ENCODE peak calls at places on chromosome 19, in ten cellular contexts. H, W, Q, T, G, O, I, K, B and P are unnamed samples. For H3K4me1, the result is how much of the 10 kb centered on the place peaks cover.

GRCh38 chr19:8609210-8610040 is 1.1 kb downstream of the ADAMTS10 start:
- DNase-seq in H (peak), W (peak), Q (peak), T (peak), G (no peak), O (peak), I (peak), K (no peak), B (peak), P (no peak)

GRCh38 chr19:40381321-40381720 is 8.7 kb downstream of the HIPK4 start:
- DNase-seq in H (no peak), W (no peak), Q (no peak), T (no peak), G (no peak), O (no peak), I (no peak), K (no peak), B (no peak), P (no peak)

GRCh38 chr19:40907968-40908735 is 26.1 kb upstream of the CYP2A7 start:
- DNase-seq in H (no peak), W (peak), Q (peak), T (no peak), G (no peak), O (peak), I (no peak), K (no peak), B (peak), P (peak)

GRCh38 chr19:5224480-5224879 is 116.1 kb downstream of the PTPRS start:
- DNase-seq in H (no peak), W (no peak), Q (no peak), T (no peak), G (no peak), O (no peak), I (no peak), K (no peak), B (no peak), P (no peak)

GRCh38 chr19:2341247-2341705 is 12.8 kb downstream of the SPPL2B start:
- DNase-seq in H (no peak), W (no peak), Q (no peak), T (no peak), G (no peak), O (no peak), I (no peak), K (no peak), B (no peak), P (no peak)

GRCh38 chr19:703651-704446 is 4.9 kb upstream of the PALM start:
- DNase-seq in H (peak), W (peak), Q (peak), T (peak), G (peak), O (peak), I (peak), K (peak), B (peak), P (peak)

GRCh38 chr19:574658-575526 is 2.5 kb downstream of the BSG start:
- DNase-seq in H (no peak), W (peak), Q (no peak), T (no peak), G (peak), O (peak), I (peak), K (no peak), B (no peak), P (no peak)

GRCh38 chr19:56271096-56271495 is 1.5 kb upstream of the EDDM13 start:
- DNase-seq in H (no peak), W (no peak), Q (no peak), T (no peak), G (no peak), O (no peak), I (no peak), K (no peak), B (no peak), P (no peak)

GRCh38 chr19:15432018-15432494 is 13.3 kb upstream of the AKAP8L start:
- DNase-seq in H (no peak), W (no peak), Q (no peak), T (no peak), G (no peak), O (no peak), I (no peak), K (peak), B (no peak), P (no peak)

GRCh38 chr19:32104465-32105235 is 240.8 kb upstream of the ZNF507 start:
- DNase-seq in H (peak), W (no peak), Q (no peak), T (no peak), G (peak), O (no peak), I (no peak), K (no peak), B (no peak), P (no peak)

GRCh38 chr19:51742736-51743288 is 8.9 kb downstream of the FPR1 start:
- DNase-seq in H (no peak), W (no peak), Q (no peak), T (no peak), G (peak), O (no peak), I (no peak), K (no peak), B (no peak), P (no peak)

GRCh38 chr19:7746903-7747884 is at the start of gene CD209:
- DNase-seq in H (no peak), W (no peak), Q (no peak), T (no peak), G (no peak), O (no peak), I (no peak), K (no peak), B (no peak), P (no peak)

GRCh38 chr19:45469835-45470146 is 2.0 kb downstream of the FOSB start:
- DNase-seq in H (peak), W (no peak), Q (no peak), T (peak), G (no peak), O (no peak), I (no peak), K (no peak), B (no peak), P (no peak)

DNA sequence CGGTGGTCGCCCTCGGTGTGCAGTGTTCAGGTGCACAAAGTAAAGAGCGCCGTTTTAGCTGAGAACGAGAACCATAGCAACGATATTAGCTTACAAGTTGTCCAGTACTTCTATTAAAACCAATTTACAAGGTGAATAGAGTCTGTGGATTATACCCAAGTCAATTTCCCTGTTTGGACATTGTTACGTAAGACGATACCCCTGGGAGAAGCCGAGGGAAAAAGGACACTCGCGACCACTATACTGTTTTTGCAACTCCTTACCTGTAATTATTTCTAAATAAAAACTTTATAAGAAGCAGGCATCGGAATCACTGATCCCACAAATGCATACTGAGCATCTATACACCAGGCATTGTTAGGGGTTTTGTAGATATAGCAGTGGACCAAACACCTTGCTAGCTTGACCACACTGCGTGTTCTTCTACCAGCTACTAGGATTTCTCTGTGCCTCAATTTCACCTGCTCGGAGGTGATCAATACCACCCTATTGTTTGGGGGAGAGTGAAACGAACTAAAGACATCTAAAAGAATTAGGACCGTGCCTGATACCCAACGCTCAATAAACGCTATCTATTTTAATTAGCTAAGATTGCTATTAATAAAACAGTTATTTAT is 488 bp upstream of the EEF2 start:
- DNase-seq in H (no peak), W (no peak), Q (no peak), T (no peak), G (no peak), O (no peak), I (no peak), K (no peak), B (no peak), P (no peak)
- H3K4me1 ChIP-seq in H (under half), W (under half), Q (half or more), T (under half), G (under half), O (under half), I (under half), K (under half), B (under half), P (under half)

DNA sequence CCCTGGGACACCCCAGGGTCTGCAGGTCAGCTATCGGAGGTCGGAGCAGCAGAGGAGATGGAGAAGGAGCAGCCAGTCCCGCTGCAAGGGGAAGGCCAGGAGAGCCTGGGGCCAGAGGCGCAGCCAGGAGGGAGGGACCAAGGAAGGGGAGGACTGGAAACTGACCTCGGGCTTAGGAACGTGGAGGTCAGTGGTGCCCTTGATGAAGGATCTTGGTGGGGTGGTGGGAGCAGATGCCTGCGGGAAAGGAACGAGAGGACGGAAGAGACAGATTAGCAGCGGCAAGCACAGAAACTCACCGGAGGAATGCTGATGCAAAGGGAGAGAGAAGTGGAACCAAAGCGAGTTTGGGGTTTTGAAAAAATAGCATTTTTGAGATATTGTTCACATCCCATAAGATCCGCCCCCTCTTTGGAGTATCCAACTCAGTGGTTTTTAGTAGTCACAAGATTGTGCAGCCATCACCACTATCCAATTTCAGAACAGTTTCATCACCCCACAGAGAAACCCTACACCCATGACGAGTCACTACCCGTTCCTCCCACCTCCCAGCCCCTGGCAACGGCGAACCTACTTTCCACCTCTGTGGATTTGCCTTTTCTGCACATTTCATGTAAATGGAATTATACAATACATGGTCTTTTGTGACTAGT is 22.1 kb downstream of the PLEKHF1 start:
- DNase-seq in H (peak), W (no peak), Q (no peak), T (no peak), G (peak), O (no peak), I (no peak), K (no peak), B (peak), P (no peak)
- H3K4me3 ChIP-seq in H (no peak), W (no peak), Q (no peak), T (peak), G (no peak), O (peak), I (no peak), K (no peak), B (no peak), P (no peak)

GRCh38 chr19:18833849-18834643 is 2.3 kb downstream of the UPF1 start:
- DNase-seq in H (no peak), W (no peak), Q (no peak), T (no peak), G (peak), O (no peak), I (peak), K (no peak), B (no peak), P (no peak)
- H3K4me1 ChIP-seq in H (under half), W (under half), Q (half or more), T (under half), G (under half), O (under half), I (under half), K (half or more), B (under half), P (under half)

GRCh38 chr19:6718741-6719539 is 1.5 kb downstream of the C3 start:
- DNase-seq in H (peak), W (peak), Q (peak), T (no peak), G (peak), O (peak), I (no peak), K (no peak), B (no peak), P (peak)

GRCh38 chr19:6717036-6717435 is 3.4 kb downstream of the C3 start:
- DNase-seq in H (no peak), W (no peak), Q (no peak), T (no peak), G (no peak), O (no peak), I (no peak), K (no peak), B (no peak), P (no peak)

GRCh38 chr19:6717441-6717971 is 2.9 kb downstream of the C3 start:
- DNase-seq in H (no peak), W (no peak), Q (no peak), T (no peak), G (no peak), O (no peak), I (no peak), K (no peak), B (no peak), P (no peak)

GRCh38 chr19:6719540-6719861 is 949 bp downstream of the C3 start:
- DNase-seq in H (no peak), W (no peak), Q (no peak), T (no peak), G (no peak), O (no peak), I (no peak), K (no peak), B (no peak), P (no peak)

GRCh38 chr19:6718111-6718740 is 2.2 kb downstream of the C3 start:
- DNase-seq in H (no peak), W (no peak), Q (no peak), T (no peak), G (no peak), O (peak), I (no peak), K (no peak), B (no peak), P (no peak)
- H3K4me3 ChIP-seq in H (no peak), W (no peak), Q (no peak), T (no peak), G (no peak), O (no peak), I (no peak), K (no peak), B (no peak), P (no peak)

DNA sequence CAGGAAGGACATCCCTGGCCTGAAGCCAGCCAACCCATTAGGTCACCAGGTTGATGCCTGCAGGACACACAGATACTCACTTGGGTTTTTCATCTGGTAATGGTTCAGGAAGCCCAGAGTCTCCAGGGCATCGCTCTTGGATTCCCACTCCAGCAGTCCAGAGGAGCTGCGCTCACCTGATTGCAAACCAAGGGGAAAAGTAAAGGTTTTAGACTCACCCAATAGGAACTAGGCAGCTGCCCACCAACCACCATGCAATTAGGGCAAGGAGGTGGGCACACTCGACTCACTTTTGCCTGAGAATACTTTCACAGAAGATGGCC is 5.7 kb upstream of the ECH1 start:
- DNase-seq in H (no peak), W (no peak), Q (no peak), T (no peak), G (no peak), O (no peak), I (no peak), K (no peak), B (no peak), P (no peak)
- H3K4me1 ChIP-seq in H (under half), W (half or more), Q (under half), T (under half), G (half or more), O (under half), I (under half), K (under half), B (under half), P (under half)

GRCh38 chr19:50046649-50047503 is 21.1 kb downstream of the ZNF473 start:
- DNase-seq in H (peak), W (peak), Q (peak), T (peak), G (peak), O (peak), I (peak), K (no peak), B (peak), P (peak)

GRCh38 chr19:50042363-50043024 is 16.7 kb downstream of the ZNF473 start:
- DNase-seq in H (no peak), W (no peak), Q (no peak), T (no peak), G (no peak), O (no peak), I (no peak), K (no peak), B (no peak), P (no peak)

GRCh38 chr19:50047686-50048085 is 21.9 kb downstream of the ZNF473 start:
- DNase-seq in H (no peak), W (no peak), Q (no peak), T (no peak), G (no peak), O (no peak), I (no peak), K (no peak), B (no peak), P (no peak)

GRCh38 chr19:50043967-50044366 is 18.2 kb downstream of the ZNF473 start:
- DNase-seq in H (no peak), W (no peak), Q (no peak), T (no peak), G (no peak), O (no peak), I (no peak), K (no peak), B (no peak), P (no peak)

GRCh38 chr19:50044922-50045321 is 19.1 kb downstream of the ZNF473 start:
- DNase-seq in H (no peak), W (no peak), Q (no peak), T (no peak), G (no peak), O (no peak), I (no peak), K (no peak), B (no peak), P (no peak)
- H3K4me3 ChIP-seq in H (no peak), W (no peak), Q (no peak), T (peak), G (peak), O (no peak), I (no peak), K (no peak), B (no peak), P (no peak)